ENCODE peak calls at places on chromosomes 7 and 10, in seven cellular contexts. B, W, K, I, V, X and D are unnamed samples.

GRCh38 chr7:1813394-1814088 is 143.5 kb downstream of the ELFN1 start:
- DNase-seq in B (no peak), W (no peak), K (no peak), I (no peak), V (no peak), X (no peak), D (no peak)

GRCh38 chr7:159064121-159064815 is 80.4 kb downstream of the VIPR2 start:
- DNase-seq in B (no peak), W (no peak), K (no peak), I (no peak), V (no peak), X (no peak), D (no peak)

GRCh38 chr7:42235734-42236133 is 1.3 kb downstream of the GLI3 start:
- DNase-seq in B (no peak), W (no peak), K (no peak), I (no peak), V (no peak), X (no peak), D (no peak)

GRCh38 chr7:103877565-103877964 is 111.9 kb downstream of the RELN start:
- DNase-seq in B (no peak), W (no peak), K (no peak), I (no peak), V (no peak), X (no peak), D (no peak)

GRCh38 chr7:16648551-16648950 is 2.6 kb downstream of the BZW2 start:
- DNase-seq in B (no peak), W (no peak), K (no peak), I (no peak), V (no peak), X (no peak), D (peak)

GRCh38 chr7:91993976-91994375 is 53.3 kb downstream of the AKAP9 start:
- DNase-seq in B (no peak), W (no peak), K (no peak), I (no peak), V (peak), X (no peak), D (no peak)

GRCh38 chr10:5504146-5505072 is 5.0 kb upstream of the CALML5 start:
- DNase-seq in B (no peak), W (no peak), K (no peak), I (no peak), V (no peak), X (no peak), D (peak)

GRCh38 chr10:99435986-99436633 is 5.7 kb upstream of the GOT1 start:
- DNase-seq in B (no peak), W (peak), K (peak), I (peak), V (peak), X (peak), D (peak)

GRCh38 chr10:93199221-93199681 is 125.6 kb downstream of the CYP26A1 start:
- DNase-seq in B (no peak), W (peak), K (peak), I (no peak), V (peak), X (peak), D (peak)

GRCh38 chr7:2096692-2097380 is 135.9 kb downstream of the MAD1L1 start:
- DNase-seq in B (no peak), W (no peak), K (no peak), I (no peak), V (no peak), X (no peak), D (no peak)

GRCh38 chr10:103448751-103449150 is 3.4 kb downstream of the CALHM2 start:
- DNase-seq in B (no peak), W (peak), K (peak), I (no peak), V (no peak), X (no peak), D (no peak)

GRCh38 chr7:3028071-3028766 is 15.4 kb downstream of the CARD11 start:
- DNase-seq in B (peak), W (peak), K (peak), I (peak), V (no peak), X (peak), D (no peak)

GRCh38 chr7:53744361-53744760 is 708.9 kb downstream of the POM121L12 start:
- DNase-seq in B (no peak), W (no peak), K (no peak), I (no peak), V (no peak), X (no peak), D (no peak)

GRCh38 chr7:140358771-140359095 is 39.6 kb downstream of the SLC37A3 start:
- DNase-seq in B (peak), W (no peak), K (no peak), I (no peak), V (no peak), X (no peak), D (peak)

GRCh38 chr7:148753224-148753623 is 54.5 kb downstream of the CUL1 start:
- DNase-seq in B (no peak), W (peak), K (no peak), I (no peak), V (peak), X (no peak), D (no peak)